ENCODE peak calls at places on chromosomes 1 and 21, in six cellular contexts. One of them, this sample, is unnamed.
A peak's percentile ranks its signal among the peaks of the same experiment; 100 is the strongest.

GRCh38 chr1:117633936-117634335 is 28.1 kb downstream of the TENT5C start:
- DNase-seq in cardiac muscle cell: no peak
- DNase-seq in Karpas-422: no peak
- DNase-seq in NCI-H748 treated with DMSO at 0.1 percent for 48 hours: no peak
- DNase-seq in astrocyte of the spinal cord: no peak
- DNase-seq in keratinocyte: no peak
- DNase-seq in this sample: no peak

GRCh38 chr1:220952941-220953340 is 73.7 kb downstream of the HLX start:
- DNase-seq in keratinocyte: no peak
- DNase-seq in astrocyte of the spinal cord: no peak
- DNase-seq in NCI-H748 treated with DMSO at 0.1 percent for 48 hours: no peak
- DNase-seq in cardiac muscle cell: no peak
- DNase-seq in Karpas-422: no peak
- DNase-seq in this sample: no peak

GRCh38 chr1:25784575-25785051 is 15.4 kb upstream of the SELENON start:
- DNase-seq in astrocyte of the spinal cord: no peak
- DNase-seq in cardiac muscle cell: peak; percentile 87
- DNase-seq in Karpas-422: no peak
- DNase-seq in keratinocyte: no peak
- DNase-seq in NCI-H748 treated with DMSO at 0.1 percent for 48 hours: no peak
- DNase-seq in this sample: no peak

GRCh38 chr1:68358439-68358838 is 91.3 kb downstream of the RPE65 start:
- DNase-seq in NCI-H748 treated with DMSO at 0.1 percent for 48 hours: no peak
- DNase-seq in cardiac muscle cell: no peak
- DNase-seq in keratinocyte: no peak
- DNase-seq in astrocyte of the spinal cord: no peak
- DNase-seq in Karpas-422: peak; percentile 61
- DNase-seq in this sample: no peak

GRCh38 chr1:15218287-15219279 is 28.4 kb upstream of the FHAD1 start:
- DNase-seq in astrocyte of the spinal cord: no peak
- DNase-seq in cardiac muscle cell: no peak
- DNase-seq in Karpas-422: no peak
- DNase-seq in keratinocyte: no peak
- DNase-seq in NCI-H748 treated with DMSO at 0.1 percent for 48 hours: no peak
- DNase-seq in this sample: peak; percentile 59

GRCh38 chr1:59406437-59407164 is 109.7 kb downstream of the FGGY start:
- DNase-seq in cardiac muscle cell: no peak
- DNase-seq in astrocyte of the spinal cord: no peak
- DNase-seq in Karpas-422: no peak
- DNase-seq in keratinocyte: no peak
- DNase-seq in NCI-H748 treated with DMSO at 0.1 percent for 48 hours: no peak
- DNase-seq in this sample: no peak

GRCh38 chr1:42479621-42480020 is 16.5 kb downstream of the CCDC30 start:
- DNase-seq in cardiac muscle cell: no peak
- DNase-seq in keratinocyte: no peak
- DNase-seq in Karpas-422: no peak
- DNase-seq in astrocyte of the spinal cord: no peak
- DNase-seq in NCI-H748 treated with DMSO at 0.1 percent for 48 hours: no peak
- DNase-seq in this sample: peak; percentile 85

GRCh38 chr1:102097451-102097850 is 100.7 kb upstream of the OLFM3 start:
- DNase-seq in cardiac muscle cell: no peak
- DNase-seq in astrocyte of the spinal cord: no peak
- DNase-seq in keratinocyte: no peak
- DNase-seq in NCI-H748 treated with DMSO at 0.1 percent for 48 hours: peak; percentile 19
- DNase-seq in Karpas-422: no peak
- DNase-seq in this sample: no peak

GRCh38 chr21:15741510-15741909 is 11.7 kb downstream of the USP25 start:
- DNase-seq in cardiac muscle cell: no peak
- DNase-seq in astrocyte of the spinal cord: peak; percentile 67
- DNase-seq in NCI-H748 treated with DMSO at 0.1 percent for 48 hours: no peak
- DNase-seq in keratinocyte: no peak
- DNase-seq in Karpas-422: no peak
- DNase-seq in this sample: peak; percentile 65